ENCODE peak calls at places on chromosomes 3 and 15, in five cellular contexts. D, E, Q, K and L are unnamed samples.

GRCh38 chr15:101427606-101428487 is 61.7 kb downstream of the PCSK6 start:
- DNase-seq in E (no peak), Q (no peak), K (peak), D (no peak), L (peak)

GRCh38 chr3:1400571-1400970 is 307.7 kb downstream of the CNTN6 start:
- DNase-seq in K (no peak), Q (no peak), D (no peak), E (no peak), L (no peak)

GRCh38 chr3:133487920-133488540 is 85.5 kb upstream of the CDV3 start:
- DNase-seq in Q (no peak), E (peak), D (no peak), K (no peak), L (no peak)

GRCh38 chr15:60362318-60363023 is 35.3 kb downstream of the ANXA2 start:
- DNase-seq in K (no peak), E (peak), D (no peak), Q (no peak), L (no peak)

GRCh38 chr3:153291052-153291689 is 129.1 kb downstream of the RAP2B start:
- DNase-seq in K (no peak), Q (peak), E (peak), D (no peak), L (no peak)

GRCh38 chr15:84034831-84035753 is 200.5 kb upstream of the GOLGA6L4 start:
- DNase-seq in E (peak), D (no peak), K (no peak), Q (peak), L (no peak)

GRCh38 chr3:30248423-30248822 is 358.0 kb upstream of the TGFBR2 start:
- DNase-seq in D (no peak), E (no peak), K (no peak), Q (no peak), L (no peak)

GRCh38 chr3:126816956-126817777 is 113.1 kb downstream of the CHCHD6 start:
- DNase-seq in E (peak), D (no peak), K (no peak), Q (no peak), L (no peak)

GRCh38 chr3:109375975-109376374 is 38.6 kb upstream of the DPPA4 start:
- DNase-seq in K (no peak), E (no peak), D (no peak), Q (no peak), L (no peak)

GRCh38 chr3:31699309-31699953 is 166.7 kb downstream of the STT3B start:
- DNase-seq in E (no peak), K (no peak), D (no peak), Q (no peak), L (no peak)

GRCh38 chr3:127525373-127525772 is 65.2 kb downstream of the TPRA1 start:
- DNase-seq in Q (no peak), K (no peak), E (peak), D (no peak), L (no peak)

GRCh38 chr3:73681610-73682009 is 56.9 kb upstream of the PDZRN3 start:
- DNase-seq in Q (no peak), E (no peak), D (no peak), K (no peak), L (no peak)

GRCh38 chr3:14391033-14391432 is 11.4 kb upstream of the SLC6A6 start:
- DNase-seq in E (peak), Q (no peak), D (no peak), K (no peak), L (no peak)

GRCh38 chr3:71226565-71227281 is 356.8 kb downstream of the FOXP1 start:
- DNase-seq in Q (no peak), D (peak), E (no peak), K (no peak), L (no peak)

GRCh38 chr3:186953011-186953487 is 22.7 kb downstream of the ST6GAL1 start:
- DNase-seq in E (no peak), Q (no peak), D (no peak), K (no peak), L (no peak)

GRCh38 chr3:51706788-51707731 is at the start of gene GRM2:
- DNase-seq in Q (peak), D (peak), K (peak), E (peak), L (peak)

GRCh38 chr3:133130168-133130567 is 92.0 kb downstream of the TMEM108 start:
- DNase-seq in K (no peak), E (no peak), D (no peak), Q (no peak), L (no peak)

GRCh38 chr3:40899286-40899712 is 300.0 kb upstream of the CTNNB1 start:
- DNase-seq in E (peak), D (no peak), Q (no peak), K (no peak), L (no peak)

GRCh38 chr3:22117751-22118346 is 366.8 kb upstream of the ZNF385D start:
- DNase-seq in K (no peak), E (peak), Q (peak), D (no peak), L (no peak)

GRCh38 chr3:39096775-39097174 is 10.7 kb downstream of the GORASP1 start:
- DNase-seq in E (peak), K (peak), D (no peak), Q (no peak), L (no peak)

GRCh38 chr3:6989608-6990291 is 128.8 kb downstream of the GRM7 start:
- DNase-seq in D (no peak), Q (no peak), K (no peak), E (no peak), L (no peak)

GRCh38 chr3:59334585-59334984 is 284.8 kb upstream of the CFAP20DC start:
- DNase-seq in D (no peak), E (no peak), K (no peak), Q (no peak), L (no peak)

GRCh38 chr3:142224482-142225072 is 808 bp downstream of the GK5 start:
- DNase-seq in Q (no peak), E (no peak), D (no peak), K (no peak), L (no peak)

GRCh38 chr3:18036486-18036885 is 294.1 kb upstream of the TBC1D5 start:
- DNase-seq in Q (no peak), K (no peak), D (no peak), E (no peak), L (no peak)

GRCh38 chr3:29282431-29283296 is 1.8 kb downstream of the RBMS3 start:
- DNase-seq in E (no peak), Q (no peak), D (no peak), K (no peak), L (no peak)

GRCh38 chr3:43378066-43378935 is 92.0 kb downstream of the SNRK start:
- DNase-seq in K (no peak), Q (peak), D (peak), E (peak), L (peak)

GRCh38 chr3:109059289-109059688 is 58.6 kb downstream of the MORC1 start:
- DNase-seq in D (no peak), Q (no peak), E (no peak), K (no peak), L (no peak)

GRCh38 chr3:63304421-63304820 is 26.3 kb downstream of the SYNPR start:
- DNase-seq in E (no peak), Q (no peak), D (no peak), K (no peak), L (no peak)

GRCh38 chr15:64197425-64197824 is 34.6 kb upstream of the PPIB start:
- DNase-seq in E (no peak), D (no peak), Q (peak), K (no peak), L (no peak)

GRCh38 chr3:10437272-10437994 is 68.0 kb downstream of the ATP2B2 start:
- DNase-seq in E (no peak), D (no peak), Q (no peak), K (no peak), L (no peak)

GRCh38 chr15:69400850-69401249 is 13.3 kb upstream of the KIF23 start:
- DNase-seq in Q (no peak), E (no peak), D (no peak), K (no peak), L (no peak)

GRCh38 chr3:191330309-191330712 is at the start of gene UTS2B:
- DNase-seq in D (no peak), Q (no peak), E (peak), K (no peak), L (no peak)

GRCh38 chr15:58525926-58526538 is 94.2 kb downstream of the LIPC start:
- DNase-seq in E (no peak), Q (no peak), K (no peak), D (no peak), L (no peak)

GRCh38 chr3:43872901-43873300 is 182.2 kb downstream of the ABHD5 start:
- DNase-seq in D (no peak), Q (no peak), K (peak), E (no peak), L (no peak)

GRCh38 chr3:52055537-52056351 is 627 bp downstream of the DUSP7 start:
- DNase-seq in E (peak), D (peak), Q (peak), K (peak), L (peak)

GRCh38 chr15:94335616-94336015 is 104.3 kb downstream of the MCTP2 start:
- DNase-seq in K (no peak), E (no peak), Q (no peak), D (no peak), L (no peak)

GRCh38 chr3:194552327-194552949 is 65.6 kb upstream of the ATP13A3 start:
- DNase-seq in D (no peak), E (no peak), Q (no peak), K (no peak), L (no peak)

GRCh38 chr15:50066202-50066601 is 52.8 kb downstream of the ATP8B4 start:
- DNase-seq in E (no peak), Q (no peak), D (no peak), K (no peak), L (no peak)

GRCh38 chr3:130894130-130894872 is 417 bp downstream of the ATP2C1 start:
- DNase-seq in D (peak), Q (peak), E (peak), K (no peak), L (peak)

GRCh38 chr3:174767853-174768382 is 91.2 kb upstream of the NAALADL2 start:
- DNase-seq in E (no peak), Q (no peak), D (no peak), K (no peak), L (no peak)

DNA sequence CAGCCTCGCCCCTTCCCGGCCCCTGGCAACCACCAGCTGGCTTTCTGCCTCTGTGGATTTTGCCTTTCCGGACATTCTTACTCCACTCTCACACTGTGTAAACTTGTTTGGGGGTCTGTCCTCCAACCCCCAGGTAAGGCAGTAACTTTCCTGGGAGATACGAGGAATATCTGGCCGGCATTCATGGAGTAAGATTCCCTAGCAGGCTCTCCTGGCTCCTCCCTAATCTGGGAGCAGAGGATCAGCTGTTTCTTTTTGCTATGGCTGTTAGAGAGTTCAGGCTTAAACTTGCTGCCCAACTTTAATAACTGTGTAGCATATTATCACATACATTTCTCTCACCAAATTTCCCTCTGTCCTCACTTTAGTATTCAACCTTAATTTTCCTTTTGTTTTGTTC is 64.3 kb downstream of the IGF2BP2 start:
- DNase-seq in K (peak), D (no peak), E (no peak), Q (no peak), L (no peak)
- H3K4me3 ChIP-seq in K (no peak), D (no peak), E (no peak), Q (peak), L (no peak)

DNA sequence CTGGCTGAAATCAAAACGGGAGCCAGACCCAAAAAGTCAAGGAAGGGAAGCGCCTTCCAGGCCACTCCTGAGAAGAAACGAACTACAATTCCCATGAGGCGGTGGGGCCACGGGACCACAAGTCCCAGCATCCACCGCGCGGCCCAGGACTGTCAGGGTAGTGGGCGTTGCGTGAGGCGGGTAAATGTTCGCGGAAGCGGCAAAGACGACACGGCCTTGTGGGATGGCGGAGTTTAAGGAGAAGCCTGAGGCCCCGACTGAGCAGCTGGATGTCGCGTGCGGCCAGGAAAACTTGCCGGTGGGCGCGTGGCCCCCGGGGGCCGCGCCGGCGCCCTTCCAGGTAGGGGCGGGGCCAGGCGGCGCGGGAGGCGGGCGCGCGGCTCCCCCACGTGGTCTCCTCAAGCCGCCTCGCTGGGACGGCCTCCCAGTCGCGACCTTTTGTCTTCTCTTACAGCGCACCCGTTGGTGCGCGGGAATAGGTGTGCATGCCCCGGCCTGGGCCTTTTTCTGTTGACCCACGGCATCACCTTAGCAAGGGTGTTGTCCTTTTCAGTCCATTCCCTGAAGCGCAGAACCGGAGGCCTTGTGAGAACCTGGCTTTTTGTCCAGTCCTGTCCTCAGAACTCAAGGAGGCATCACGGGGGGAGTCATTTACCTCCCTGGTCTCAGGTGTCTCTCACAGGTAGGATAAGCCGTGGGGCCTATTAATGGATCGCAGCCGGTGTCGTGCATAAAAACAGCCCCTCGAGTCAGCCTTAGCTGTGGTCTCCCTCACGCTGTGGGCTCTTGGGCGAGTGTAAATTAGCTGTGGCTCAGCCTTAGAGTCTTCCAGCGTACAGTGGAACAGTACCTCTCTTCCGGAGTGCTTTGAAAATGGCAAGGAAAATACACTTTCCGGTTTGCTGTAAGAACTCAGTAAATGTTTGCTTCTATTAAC is at the start of gene SETMAR:
- DNase-seq in Q (peak), E (peak), D (peak), K (peak), L (peak)
- TF ChIP-seq POLR2AphosphoS5 in Q (peak), E (peak), D (peak), K (peak), L (peak)

GRCh38 chr3:12560505-12561188 is 3.8 kb downstream of the MKRN2 start:
- DNase-seq in K (no peak), E (no peak), D (no peak), Q (no peak), L (no peak)
- TF ChIP-seq EP300 in K (no peak), E (no peak), D (no peak), Q (no peak), L (no peak)

GRCh38 chr3:125024817-125025216 is 31.0 kb downstream of the HEG1 start:
- DNase-seq in Q (no peak), K (no peak), E (no peak), D (no peak), L (peak)
- H3K4me3 ChIP-seq in Q (peak), K (no peak), E (no peak), D (no peak), L (no peak)

GRCh38 chr3:64612916-64613526 is 74.8 kb downstream of the ADAMTS9 start:
- DNase-seq in D (no peak), Q (peak), E (no peak), K (no peak), L (no peak)

GRCh38 chr3:64620020-64620419 is 67.8 kb downstream of the ADAMTS9 start:
- DNase-seq in Q (no peak), K (no peak), D (no peak), E (no peak), L (no peak)

GRCh38 chr3:64619216-64619615 is 68.6 kb downstream of the ADAMTS9 start:
- DNase-seq in Q (no peak), K (no peak), E (no peak), D (no peak), L (no peak)

GRCh38 chr3:64617610-64618009 is 70.2 kb downstream of the ADAMTS9 start:
- DNase-seq in Q (no peak), D (no peak), E (no peak), K (no peak), L (no peak)

GRCh38 chr3:64616953-64617352 is 70.8 kb downstream of the ADAMTS9 start:
- DNase-seq in Q (no peak), E (no peak), D (no peak), K (no peak), L (no peak)
- TF ChIP-seq POLR2AphosphoS5 in Q (no peak), E (no peak), D (no peak), K (no peak), L (no peak)